ENCODE peak calls at places on chromosomes 2 and 18, in eight cellular contexts. A is psoas muscle; B is CD8-positive, alpha-beta T cell; S is ovary; U is fibroblast of mammary gland; K is SK-N-SH; O is AG09319; Q is breast epithelium. W is an unnamed sample.

GRCh38 chr2:208101716-208102631 is 22.4 kb downstream of the CRYGD start:
- DNase-seq in A (no peak), B (no peak), S (no peak), U (peak), K (peak), O (no peak), Q (no peak), W (no peak)

GRCh38 chr2:238106698-238107524 is 6.8 kb downstream of the ESPNL start:
- DNase-seq in A (peak), B (no peak), S (no peak), U (no peak), K (peak), O (no peak), Q (peak), W (no peak)

GRCh38 chr2:204691911-204692510 is 146.7 kb downstream of the PARD3B start:
- DNase-seq in A (no peak), B (no peak), S (peak), U (peak), K (peak), O (peak), Q (no peak), W (peak)

GRCh38 chr2:152037711-152038110 is 61.1 kb downstream of the CACNB4 start:
- DNase-seq in A (peak), B (no peak), S (peak), U (no peak), K (no peak), O (no peak), Q (no peak), W (no peak)

GRCh38 chr2:24489465-24489864 is 1.6 kb upstream of the NCOA1 start:
- DNase-seq in A (no peak), B (no peak), S (no peak), U (no peak), K (no peak), O (no peak), Q (no peak), W (no peak)

GRCh38 chr18:39838831-39839230 is 2116.2 kb upstream of the PIK3C3 start:
- DNase-seq in A (no peak), B (no peak), S (no peak), U (peak), K (no peak), O (no peak), Q (no peak), W (no peak)

GRCh38 chr18:62809900-62810299 is 94.6 kb downstream of the PHLPP1 start:
- DNase-seq in A (no peak), B (no peak), S (no peak), U (no peak), K (no peak), O (no peak), Q (no peak), W (no peak)

GRCh38 chr2:31379102-31379501 is 35.4 kb downstream of the XDH start:
- DNase-seq in A (no peak), B (no peak), S (no peak), U (no peak), K (no peak), O (no peak), Q (no peak), W (no peak)

GRCh38 chr2:218024336-218024735 is 21.5 kb upstream of the TNS1 start:
- DNase-seq in A (no peak), B (no peak), S (peak), U (no peak), K (peak), O (no peak), Q (no peak), W (no peak)

GRCh38 chr2:85920810-85921545 is 32.2 kb upstream of the ST3GAL5 start:
- DNase-seq in A (no peak), B (no peak), S (no peak), U (peak), K (no peak), O (no peak), Q (no peak), W (no peak)

GRCh38 chr2:72035518-72036172 is 112.0 kb downstream of the CYP26B1 start:
- DNase-seq in A (no peak), B (no peak), S (no peak), U (peak), K (peak), O (no peak), Q (no peak), W (no peak)

GRCh38 chr2:48107326-48107925 is 201.1 kb upstream of the FBXO11 start:
- DNase-seq in A (no peak), B (no peak), S (no peak), U (peak), K (no peak), O (peak), Q (no peak), W (peak)

GRCh38 chr2:203994735-203995134 is 58.2 kb downstream of the ICOS start:
- DNase-seq in A (no peak), B (no peak), S (no peak), U (no peak), K (no peak), O (no peak), Q (no peak), W (no peak)

GRCh38 chr2:70767094-70767698 is 804 bp downstream of the ADD2 start:
- DNase-seq in A (no peak), B (no peak), S (no peak), U (no peak), K (peak), O (no peak), Q (no peak), W (peak)

GRCh38 chr2:232886632-232887031 is 16.6 kb downstream of the SNORC start:
- DNase-seq in A (no peak), B (no peak), S (peak), U (no peak), K (peak), O (no peak), Q (peak), W (no peak)

GRCh38 chr2:172471168-172471567 is 43.8 kb downstream of the ITGA6 start:
- DNase-seq in A (no peak), B (no peak), S (no peak), U (no peak), K (no peak), O (no peak), Q (no peak), W (no peak)

GRCh38 chr2:175366814-175367213 is 185.3 kb upstream of the ATP5MC3 start:
- DNase-seq in A (no peak), B (no peak), S (no peak), U (peak), K (peak), O (peak), Q (no peak), W (peak)

GRCh38 chr2:21928292-21928691 is 804.5 kb downstream of the TDRD15 start:
- DNase-seq in A (no peak), B (no peak), S (no peak), U (no peak), K (no peak), O (no peak), Q (no peak), W (no peak)

GRCh38 chr18:57910817-57911216 is 107.7 kb upstream of the ATP8B1 start:
- DNase-seq in A (no peak), B (no peak), S (no peak), U (no peak), K (no peak), O (no peak), Q (no peak), W (peak)

GRCh38 chr2:240240781-240241180 is 100.3 kb upstream of the OTOS start:
- DNase-seq in A (no peak), B (no peak), S (no peak), U (no peak), K (no peak), O (no peak), Q (no peak), W (no peak)

GRCh38 chr2:100381240-100381639 is 36.2 kb downstream of the CHST10 start:
- DNase-seq in A (peak), B (peak), S (peak), U (peak), K (peak), O (peak), Q (peak), W (peak)

GRCh38 chr2:102770506-102770905 is 8.7 kb downstream of the TMEM182 start:
- DNase-seq in A (no peak), B (no peak), S (no peak), U (no peak), K (no peak), O (no peak), Q (no peak), W (no peak)

GRCh38 chr2:149562304-149562703 is 25.3 kb downstream of the MMADHC start:
- DNase-seq in A (no peak), B (no peak), S (no peak), U (peak), K (peak), O (no peak), Q (no peak), W (no peak)

GRCh38 chr2:30472326-30472725 is 25.3 kb downstream of the LCLAT1 start:
- DNase-seq in A (no peak), B (no peak), S (no peak), U (no peak), K (no peak), O (no peak), Q (no peak), W (no peak)

GRCh38 chr2:29562319-29562718 is 359.1 kb downstream of the ALK start:
- DNase-seq in A (no peak), B (no peak), S (no peak), U (no peak), K (peak), O (no peak), Q (no peak), W (no peak)

GRCh38 chr2:110747522-110748488 is 15.4 kb downstream of the ACOXL start:
- DNase-seq in A (no peak), B (no peak), S (no peak), U (no peak), K (no peak), O (no peak), Q (no peak), W (no peak)

GRCh38 chr2:60560734-60561649 is 7.5 kb upstream of the BCL11A start:
- DNase-seq in A (no peak), B (no peak), S (no peak), U (peak), K (no peak), O (no peak), Q (no peak), W (no peak)

GRCh38 chr2:109209412-109209811 is 80.4 kb downstream of the SH3RF3 start:
- DNase-seq in A (no peak), B (no peak), S (no peak), U (peak), K (no peak), O (no peak), Q (no peak), W (no peak)

GRCh38 chr2:181411105-181411849 is 45.9 kb upstream of the ITGA4 start:
- DNase-seq in A (no peak), B (no peak), S (no peak), U (no peak), K (no peak), O (no peak), Q (no peak), W (peak)

GRCh38 chr2:76556054-76556453 is 845.3 kb upstream of the GCFC2 start:
- DNase-seq in A (no peak), B (no peak), S (no peak), U (no peak), K (no peak), O (no peak), Q (no peak), W (no peak)

GRCh38 chr2:3747032-3747654 is 43.8 kb downstream of the DCDC2C start:
- DNase-seq in A (no peak), B (no peak), S (no peak), U (no peak), K (no peak), O (no peak), Q (no peak), W (no peak)

GRCh38 chr2:197251576-197251975 is 59.0 kb downstream of the ANKRD44 start:
- DNase-seq in A (no peak), B (no peak), S (no peak), U (peak), K (no peak), O (no peak), Q (no peak), W (no peak)

GRCh38 chr18:21110667-21111350 is 804 bp downstream of the ROCK1 start:
- DNase-seq in A (peak), B (peak), S (no peak), U (peak), K (peak), O (no peak), Q (no peak), W (no peak)

GRCh38 chr2:237904806-237905599 is 45.6 kb downstream of the RAMP1 start:
- DNase-seq in A (peak), B (no peak), S (peak), U (peak), K (no peak), O (peak), Q (peak), W (no peak)

GRCh38 chr2:157329524-157329923 is 3.9 kb upstream of the ERMN start:
- DNase-seq in A (no peak), B (no peak), S (no peak), U (no peak), K (no peak), O (no peak), Q (no peak), W (no peak)

GRCh38 chr2:138502253-138503086 is 900 bp downstream of the SPOPL start:
- DNase-seq in A (no peak), B (no peak), S (no peak), U (no peak), K (peak), O (no peak), Q (no peak), W (no peak)

GRCh38 chr2:141736466-141736865 is 394.4 kb downstream of the LRP1B start:
- DNase-seq in A (no peak), B (no peak), S (no peak), U (no peak), K (no peak), O (no peak), Q (no peak), W (no peak)

GRCh38 chr2:230657462-230657861 is 55.2 kb upstream of the CAB39 start:
- DNase-seq in A (no peak), B (no peak), S (no peak), U (no peak), K (no peak), O (no peak), Q (no peak), W (no peak)

GRCh38 chr2:2199841-2200240 is 131.2 kb downstream of the MYT1L start:
- DNase-seq in A (no peak), B (no peak), S (no peak), U (no peak), K (no peak), O (no peak), Q (no peak), W (no peak)

GRCh38 chr2:11637546-11637945 is 32.4 kb downstream of the NTSR2 start:
- DNase-seq in A (no peak), B (no peak), S (no peak), U (no peak), K (no peak), O (no peak), Q (no peak), W (no peak)

GRCh38 chr2:11633923-11634478 is 36.0 kb downstream of the NTSR2 start:
- DNase-seq in A (no peak), B (no peak), S (no peak), U (no peak), K (no peak), O (no peak), Q (no peak), W (no peak)

GRCh38 chr2:11634584-11634983 is 35.4 kb downstream of the NTSR2 start:
- DNase-seq in A (no peak), B (no peak), S (no peak), U (no peak), K (no peak), O (no peak), Q (no peak), W (no peak)

GRCh38 chr2:11636593-11637295 is 33.3 kb downstream of the NTSR2 start:
- DNase-seq in A (no peak), B (no peak), S (no peak), U (no peak), K (no peak), O (no peak), Q (no peak), W (no peak)

DNA sequence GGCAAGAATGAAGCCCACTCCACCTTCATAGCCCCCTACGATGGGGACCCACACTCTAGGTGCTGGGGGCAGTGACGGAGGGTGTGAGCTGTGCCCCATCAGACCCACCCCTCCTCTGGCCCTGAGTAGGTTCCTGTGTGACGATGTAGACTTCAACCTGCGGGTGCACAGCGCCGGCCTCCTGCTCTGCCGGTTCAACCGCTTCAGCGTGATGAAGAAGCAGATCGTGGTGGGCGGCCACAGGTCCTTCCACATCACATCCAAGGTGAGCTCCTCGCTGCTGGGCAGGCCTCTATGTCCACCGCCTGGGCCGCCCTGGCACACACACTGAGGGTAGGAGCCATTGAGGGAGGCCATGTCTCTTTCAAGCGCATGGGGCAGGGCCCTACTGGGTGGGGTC is 34.9 kb downstream of the NTSR2 start:
- DNase-seq in A (no peak), B (no peak), S (no peak), U (no peak), K (no peak), O (no peak), Q (no peak), W (no peak)
- TF ChIP-seq CTCF in A (no peak), B (no peak), S (no peak), U (no peak), K (no peak), O (no peak), Q (no peak), W (no peak)

GRCh38 chr2:131156452-131157149 is 51.5 kb downstream of the PLEKHB2 start:
- DNase-seq in A (no peak), B (no peak), S (no peak), U (no peak), K (peak), O (no peak), Q (no peak), W (no peak)
- TF ChIP-seq CTCF in A (no peak), B (no peak), S (no peak), U (peak), K (peak), O (no peak), Q (no peak), W (no peak)

GRCh38 chr2:45089554-45090261 is 80.5 kb upstream of the SIX2 start:
- DNase-seq in A (no peak), B (no peak), S (no peak), U (no peak), K (no peak), O (no peak), Q (no peak), W (no peak)

GRCh38 chr2:45096996-45097395 is 87.7 kb upstream of the SIX2 start:
- DNase-seq in A (no peak), B (no peak), S (no peak), U (no peak), K (no peak), O (no peak), Q (no peak), W (no peak)

GRCh38 chr2:45093181-45093580 is 83.9 kb upstream of the SIX2 start:
- DNase-seq in A (no peak), B (no peak), S (no peak), U (no peak), K (no peak), O (no peak), Q (no peak), W (no peak)
- TF ChIP-seq CTCF in A (no peak), B (no peak), S (no peak), U (no peak), K (no peak), O (no peak), Q (no peak), W (no peak)

GRCh38 chr2:69720922-69721491 is 20.9 kb upstream of the ANXA4 start:
- DNase-seq in A (no peak), B (no peak), S (no peak), U (no peak), K (peak), O (no peak), Q (no peak), W (no peak)

GRCh38 chr2:69717902-69718301 is 24.0 kb upstream of the ANXA4 start:
- DNase-seq in A (no peak), B (no peak), S (no peak), U (peak), K (no peak), O (no peak), Q (no peak), W (no peak)

GRCh38 chr2:69718338-69718965 is 23.5 kb upstream of the ANXA4 start:
- DNase-seq in A (no peak), B (no peak), S (no peak), U (no peak), K (no peak), O (no peak), Q (no peak), W (no peak)

GRCh38 chr2:69723791-69724190 is 18.1 kb upstream of the ANXA4 start:
- DNase-seq in A (no peak), B (no peak), S (no peak), U (no peak), K (no peak), O (no peak), Q (no peak), W (no peak)

GRCh38 chr2:69720404-69720803 is 21.5 kb upstream of the ANXA4 start:
- DNase-seq in A (no peak), B (no peak), S (no peak), U (peak), K (peak), O (no peak), Q (no peak), W (no peak)
- TF ChIP-seq CTCF in A (no peak), B (no peak), S (no peak), U (peak), K (peak), O (peak), Q (no peak), W (peak)

DNA sequence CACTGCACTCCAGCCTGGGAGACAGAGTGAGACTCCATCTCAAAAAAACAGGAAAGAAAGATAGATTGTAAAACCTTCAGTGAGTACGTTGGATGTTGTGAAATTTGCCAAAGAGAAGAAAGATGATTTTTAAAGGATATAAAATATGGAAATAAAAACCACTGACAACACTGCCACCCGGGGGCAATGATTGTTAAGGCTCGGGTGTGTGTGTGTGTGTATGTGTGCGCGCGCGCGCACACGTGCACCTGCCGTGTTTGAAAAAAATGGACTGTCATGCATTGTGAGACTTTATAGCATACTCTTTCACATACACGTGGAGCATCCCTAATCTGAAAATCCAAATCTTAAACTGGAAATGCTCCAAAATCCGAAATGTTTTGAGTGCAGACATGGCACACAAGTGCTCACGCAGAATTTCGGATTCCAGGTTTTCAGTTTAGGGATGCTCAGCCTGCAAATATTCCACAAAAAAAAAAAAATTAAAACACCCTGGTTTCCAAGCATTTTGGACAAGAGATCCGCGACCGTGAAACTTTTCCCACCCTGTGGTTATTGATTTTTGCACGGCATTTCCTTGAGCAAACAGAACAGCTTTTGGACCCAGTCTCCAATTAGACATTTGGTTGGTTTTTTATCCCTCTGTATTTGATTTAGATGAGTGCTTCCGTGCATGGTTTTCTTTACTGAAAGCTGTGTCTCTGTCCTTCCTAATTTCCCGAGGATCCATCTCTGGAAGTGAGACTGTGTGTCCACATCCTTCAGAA is 269.2 kb downstream of the AGAP1 start:
- DNase-seq in A (no peak), B (no peak), S (no peak), U (no peak), K (no peak), O (no peak), Q (no peak), W (no peak)
- TF ChIP-seq CTCF in A (no peak), B (no peak), S (no peak), U (no peak), K (no peak), O (no peak), Q (no peak), W (peak)

W was measured in neural crest cell.